ENCODE peak calls at places on chromosome 15, in ten cellular contexts. C, R, L, T, H, O, E, Q, Y and D are unnamed samples.

GRCh38 chr15:50181983-50182232 is at the start of gene SLC27A2:
- DNase-seq in C (no peak), R (no peak), L (no peak), T (peak), H (no peak), O (no peak), E (no peak), Q (peak), Y (peak), D (no peak)

GRCh38 chr15:55576911-55577310 is 11.2 kb downstream of the PYGO1 start:
- DNase-seq in C (no peak), R (no peak), L (no peak), T (no peak), H (no peak), O (no peak), E (no peak), Q (no peak), Y (no peak), D (no peak)

GRCh38 chr15:87826119-87826730 is 430.3 kb downstream of the NTRK3 start:
- DNase-seq in C (no peak), R (no peak), L (no peak), T (peak), H (no peak), O (no peak), E (no peak), Q (no peak), Y (no peak), D (no peak)

GRCh38 chr15:34799825-34800168 is 4.4 kb upstream of the ACTC1 start:
- DNase-seq in C (no peak), R (no peak), L (no peak), T (no peak), H (no peak), O (no peak), E (no peak), Q (no peak), Y (no peak), D (no peak)

GRCh38 chr15:37058316-37058985 is 41.9 kb downstream of the MEIS2 start:
- DNase-seq in C (no peak), R (no peak), L (no peak), T (no peak), H (peak), O (no peak), E (no peak), Q (no peak), Y (no peak), D (no peak)

GRCh38 chr15:37452498-37452897 is 352.1 kb upstream of the MEIS2 start:
- DNase-seq in C (no peak), R (no peak), L (no peak), T (no peak), H (no peak), O (no peak), E (no peak), Q (no peak), Y (no peak), D (no peak)

GRCh38 chr15:63121382-63122001 is at the start of gene LACTB:
- DNase-seq in C (peak), R (peak), L (peak), T (peak), H (peak), O (peak), E (peak), Q (peak), Y (peak), D (peak)

GRCh38 chr15:41978534-41978933 is 6.2 kb upstream of the EHD4 start:
- DNase-seq in C (no peak), R (no peak), L (peak), T (no peak), H (no peak), O (no peak), E (no peak), Q (peak), Y (no peak), D (no peak)

GRCh38 chr15:68767833-68768232 is 52.9 kb downstream of the ANP32A start:
- DNase-seq in C (no peak), R (no peak), L (no peak), T (no peak), H (no peak), O (no peak), E (no peak), Q (no peak), Y (no peak), D (no peak)

GRCh38 chr15:25810631-25811077 is 52.5 kb downstream of the ATP10A start:
- DNase-seq in C (no peak), R (no peak), L (no peak), T (no peak), H (no peak), O (no peak), E (no peak), Q (no peak), Y (no peak), D (peak)

GRCh38 chr15:54273928-54274327 is 295.7 kb downstream of the UNC13C start:
- DNase-seq in C (no peak), R (no peak), L (no peak), T (peak), H (no peak), O (no peak), E (no peak), Q (no peak), Y (no peak), D (peak)

GRCh38 chr15:33675246-33675645 is 293.1 kb upstream of the CHRM5 start:
- DNase-seq in C (peak), R (peak), L (no peak), T (no peak), H (peak), O (peak), E (no peak), Q (no peak), Y (no peak), D (peak)
- TF ChIP-seq CTCF in C (peak), R (peak), L (peak), T (peak), H (peak), O (peak), E (no peak), Q (peak), Y (peak), D (no peak)

GRCh38 chr15:44193651-44194396 is 1.2 kb downstream of the FRMD5 start:
- DNase-seq in C (peak), R (no peak), L (peak), T (peak), H (peak), O (peak), E (no peak), Q (no peak), Y (no peak), D (peak)

GRCh38 chr15:44194397-44195150 is 497 bp downstream of the FRMD5 start:
- DNase-seq in C (peak), R (peak), L (peak), T (no peak), H (peak), O (peak), E (peak), Q (no peak), Y (peak), D (peak)

GRCh38 chr15:44199393-44199792 is 4.3 kb upstream of the FRMD5 start:
- DNase-seq in C (no peak), R (no peak), L (no peak), T (no peak), H (no peak), O (no peak), E (no peak), Q (no peak), Y (no peak), D (no peak)

DNA sequence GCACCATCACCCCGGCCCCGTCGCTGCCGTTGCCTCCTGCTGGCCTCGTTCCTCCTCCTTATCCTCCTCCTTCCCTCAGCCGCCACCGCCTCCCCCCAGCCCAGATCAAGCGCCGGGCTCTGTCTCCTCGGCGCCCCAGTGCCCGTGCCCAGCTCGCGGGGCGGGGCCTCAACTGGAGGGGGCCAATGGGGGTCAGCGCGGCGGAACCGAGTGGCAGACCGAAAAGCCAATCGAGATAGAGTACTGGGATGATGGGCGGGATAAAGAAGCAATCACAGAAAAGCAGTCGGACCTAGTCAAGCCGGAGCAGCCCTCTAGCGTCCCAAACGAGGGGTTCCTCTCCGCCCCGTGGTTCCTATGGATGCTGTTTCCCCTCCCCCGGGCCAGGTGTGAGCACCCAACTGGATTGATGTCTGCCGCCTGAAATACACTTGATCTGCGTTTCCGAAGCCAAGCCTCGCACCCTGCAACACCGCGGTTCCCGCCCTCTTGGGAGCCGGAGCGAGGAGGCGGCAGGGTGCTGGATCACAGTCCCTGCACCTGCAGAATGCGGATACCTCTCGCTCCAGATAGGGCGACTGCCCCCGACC is at the start of gene FRMD5:
- DNase-seq in C (peak), R (peak), L (peak), T (peak), H (peak), O (peak), E (peak), Q (peak), Y (peak), D (peak)
- TF ChIP-seq CTCF in C (peak), R (peak), L (peak), T (no peak), H (peak), O (peak), E (peak), Q (no peak), Y (no peak), D (no peak)

DNA sequence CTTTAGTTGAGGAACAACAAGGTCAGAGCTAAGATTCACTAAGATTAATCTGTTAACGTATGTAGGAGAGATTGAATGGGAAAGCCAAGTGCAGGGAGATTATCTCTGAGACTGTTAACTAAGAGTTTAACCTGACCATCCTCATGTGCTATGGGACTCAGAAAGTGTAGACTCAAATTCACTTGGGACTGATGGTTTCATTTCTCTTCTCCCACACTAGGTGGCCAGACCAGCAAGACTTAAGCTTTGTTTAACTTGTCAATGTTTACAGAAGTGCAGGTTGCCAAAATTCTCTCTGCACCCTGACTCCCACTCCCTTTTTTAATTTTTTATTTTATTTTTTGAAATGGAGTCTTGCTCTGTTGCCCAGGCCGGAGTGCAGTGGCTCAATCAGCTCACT is 6.3 kb upstream of the HEXA start:
- DNase-seq in C (no peak), R (no peak), L (no peak), T (no peak), H (no peak), O (no peak), E (no peak), Q (no peak), Y (no peak), D (no peak)
- TF ChIP-seq CTCF in C (no peak), R (peak), L (no peak), T (no peak), H (peak), O (peak), E (no peak), Q (no peak), Y (no peak), D (no peak)

GRCh38 chr15:100661161-100661560 is 58.8 kb downstream of the ASB7 start:
- DNase-seq in C (no peak), R (no peak), L (peak), T (no peak), H (no peak), O (no peak), E (no peak), Q (no peak), Y (no peak), D (no peak)

GRCh38 chr15:100665570-100665969 is 63.2 kb downstream of the ASB7 start:
- DNase-seq in C (no peak), R (no peak), L (peak), T (no peak), H (peak), O (no peak), E (no peak), Q (no peak), Y (no peak), D (no peak)

GRCh38 chr15:100658895-100659294 is 56.5 kb downstream of the ASB7 start:
- DNase-seq in C (no peak), R (no peak), L (peak), T (no peak), H (no peak), O (no peak), E (no peak), Q (no peak), Y (no peak), D (no peak)

GRCh38 chr15:100663550-100664335 is 61.4 kb downstream of the ASB7 start:
- DNase-seq in C (no peak), R (no peak), L (no peak), T (no peak), H (peak), O (no peak), E (no peak), Q (no peak), Y (no peak), D (no peak)

DNA sequence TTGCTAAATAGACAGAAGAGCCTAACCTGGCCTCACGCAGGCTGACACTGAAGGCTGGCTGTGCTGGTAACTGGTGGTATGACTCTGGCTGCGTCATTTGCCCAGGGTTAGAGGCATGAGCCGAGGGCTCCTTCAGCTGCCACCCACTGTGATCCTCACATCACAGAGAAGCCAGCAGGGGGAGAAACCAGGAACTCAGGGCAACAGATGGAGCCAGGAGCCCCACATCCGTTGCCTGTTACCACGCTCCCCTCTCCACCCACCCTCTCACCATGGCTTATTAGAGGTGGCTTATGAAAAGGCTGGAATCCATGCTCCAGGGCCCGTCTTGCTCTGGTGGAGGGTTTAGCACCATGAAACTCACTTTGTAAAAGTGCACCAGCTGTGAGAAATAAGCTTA is 60.7 kb downstream of the ASB7 start:
- DNase-seq in C (no peak), R (no peak), L (peak), T (peak), H (no peak), O (no peak), E (no peak), Q (no peak), Y (no peak), D (no peak)
- TF ChIP-seq CTCF in C (no peak), R (peak), L (no peak), T (no peak), H (peak), O (peak), E (no peak), Q (no peak), Y (no peak), D (no peak)

DNA sequence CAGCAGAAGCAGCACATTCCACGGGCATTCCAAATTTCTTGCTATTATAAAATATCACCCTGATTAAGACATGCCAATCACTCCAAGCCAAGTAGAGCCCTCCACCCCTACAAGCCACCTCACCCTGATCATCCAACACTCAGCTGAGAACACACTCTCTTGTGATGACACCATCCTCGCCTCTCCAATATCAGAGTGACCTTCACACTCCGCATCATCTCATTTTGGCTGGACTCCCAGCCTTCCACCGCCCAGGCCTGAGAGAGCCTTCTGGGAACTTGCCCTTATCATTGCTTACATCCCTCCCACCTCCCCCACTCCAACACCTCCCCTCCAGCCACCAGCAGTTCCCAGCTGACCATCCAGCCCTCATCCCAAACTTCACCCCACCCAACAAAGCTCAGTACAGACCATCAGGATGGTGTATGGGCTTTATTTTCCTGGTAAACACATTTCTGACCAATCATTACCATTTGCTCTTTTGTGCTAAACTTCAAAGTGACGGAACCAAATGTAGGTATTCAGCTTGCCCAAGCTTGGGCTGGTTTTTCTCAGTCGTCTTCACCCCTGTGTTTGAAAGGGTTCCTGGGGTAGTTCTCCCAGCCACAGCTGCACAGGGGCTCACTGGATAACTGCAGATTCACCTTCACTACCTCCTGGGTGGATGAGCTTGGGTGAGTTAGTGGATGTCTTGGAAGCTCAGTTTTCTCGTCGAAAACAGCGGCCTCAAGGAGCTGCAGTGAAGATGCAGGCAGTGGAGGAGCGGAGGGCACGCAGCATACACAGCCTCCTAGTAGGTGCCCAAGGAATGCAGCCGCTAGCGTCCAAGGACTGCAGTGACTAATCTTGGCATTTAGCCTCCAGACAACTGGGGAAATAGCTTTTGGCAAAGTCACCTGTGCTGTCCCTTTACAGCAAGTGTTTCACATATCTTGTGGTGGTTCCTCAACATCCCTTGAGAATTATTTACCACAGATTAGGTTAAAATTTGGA is 115.1 kb downstream of the LIPC start:
- DNase-seq in C (no peak), R (peak), L (peak), T (no peak), H (peak), O (peak), E (no peak), Q (peak), Y (peak), D (no peak)
- TF ChIP-seq CTCF in C (no peak), R (no peak), L (no peak), T (no peak), H (no peak), O (no peak), E (no peak), Q (no peak), Y (no peak), D (no peak)